ENCODE peak calls at places on chromosomes 7 and 10, in four cellular contexts. M, U, G and A are unnamed samples.
A peak's percentile ranks its signal among the peaks of the same experiment; 100 is the strongest.

GRCh38 chr7:129213828-129214227 is 11.0 kb upstream of the AHCYL2 start:
- DNase-seq in M (no peak), U (no peak), G (peak; percentile 48), A (no peak)

GRCh38 chr10:663844-664243 is 25.6 kb downstream of the DIP2C start:
- DNase-seq in M (no peak), U (no peak), G (no peak), A (no peak)

GRCh38 chr10:98340261-98340675 is 72.3 kb upstream of the LOXL4 start:
- DNase-seq in M (no peak), U (no peak), G (no peak), A (no peak)

GRCh38 chr7:7766671-7767070 is 48.3 kb upstream of the RPA3 start:
- DNase-seq in M (no peak), U (no peak), G (no peak), A (no peak)

GRCh38 chr7:63113713-63114285 is 884.9 kb upstream of the ZNF722 start:
- DNase-seq in M (no peak), U (no peak), G (no peak), A (no peak)

GRCh38 chr10:124486635-124487034 is 25.0 kb downstream of the LHPP start:
- DNase-seq in M (no peak), U (no peak), G (no peak), A (no peak)

GRCh38 chr7:54788664-54789063 is 29.7 kb upstream of the SEC61G start:
- DNase-seq in M (peak; percentile 55), U (no peak), G (peak; percentile 78), A (peak; percentile 82)

GRCh38 chr10:123858039-123858740 is 33.4 kb downstream of the CPXM2 start:
- DNase-seq in M (no peak), U (no peak), G (peak; percentile 2), A (no peak)

GRCh38 chr7:35707422-35707821 is 12.5 kb upstream of the HERPUD2 start:
- DNase-seq in M (no peak), U (no peak), G (no peak), A (no peak)

GRCh38 chr7:128201690-128202085 is 39.4 kb upstream of the LEP start:
- DNase-seq in M (no peak), U (no peak), G (no peak), A (no peak)

GRCh38 chr10:76255241-76255640 is 823.8 kb downstream of the LRMDA start:
- DNase-seq in M (no peak), U (no peak), G (no peak), A (no peak)

GRCh38 chr10:124588736-124589451 is 127.3 kb downstream of the LHPP start:
- DNase-seq in M (no peak), U (no peak), G (no peak), A (peak; percentile 10)

GRCh38 chr10:101139421-101139911 is 8.4 kb downstream of the TLX1 start:
- DNase-seq in M (no peak), U (no peak), G (no peak), A (no peak)

GRCh38 chr7:107668296-107668695 is 7.7 kb downstream of the SLC26A4 start:
- DNase-seq in M (no peak), U (no peak), G (no peak), A (no peak)

GRCh38 chr7:157007470-157008066 is 2.9 kb downstream of the MNX1 start:
- DNase-seq in M (no peak), U (no peak), G (no peak), A (no peak)

GRCh38 chr7:82413237-82413636 is 30.3 kb downstream of the CACNA2D1 start:
- DNase-seq in M (no peak), U (no peak), G (no peak), A (no peak)

GRCh38 chr7:12031186-12031585 is 179.9 kb upstream of the TMEM106B start:
- DNase-seq in M (no peak), U (no peak), G (no peak), A (no peak)

GRCh38 chr10:86642499-86642898 is 11.8 kb upstream of the OPN4 start:
- DNase-seq in M (no peak), U (no peak), G (peak; percentile 54), A (no peak)

GRCh38 chr7:115293628-115294236 is 371.8 kb downstream of the MDFIC start:
- DNase-seq in M (peak; percentile 11), U (no peak), G (no peak), A (no peak)

GRCh38 chr10:106189254-106189653 is 975.3 kb downstream of the SORCS1 start:
- DNase-seq in M (peak; percentile 7), U (no peak), G (peak; percentile 70), A (no peak)

GRCh38 chr7:35253680-35254495 is at the start of gene TBX20:
- DNase-seq in M (no peak), U (no peak), G (peak; percentile 62), A (peak; percentile 7)

GRCh38 chr10:35855155-35855947 is 213.3 kb upstream of the FZD8 start:
- DNase-seq in M (no peak), U (no peak), G (peak; percentile 28), A (no peak)

GRCh38 chr7:37925620-37926019 is 5.2 kb downstream of the EPDR1 start:
- DNase-seq in M (no peak), U (no peak), G (no peak), A (no peak)

GRCh38 chr7:92835851-92836488 is 403 bp downstream of the CDK6 start:
- DNase-seq in M (no peak), U (no peak), G (peak; percentile 26), A (no peak)

GRCh38 chr7:39695852-39696586 is 72.6 kb downstream of the RALA start:
- DNase-seq in M (no peak), U (no peak), G (no peak), A (no peak)

DNA sequence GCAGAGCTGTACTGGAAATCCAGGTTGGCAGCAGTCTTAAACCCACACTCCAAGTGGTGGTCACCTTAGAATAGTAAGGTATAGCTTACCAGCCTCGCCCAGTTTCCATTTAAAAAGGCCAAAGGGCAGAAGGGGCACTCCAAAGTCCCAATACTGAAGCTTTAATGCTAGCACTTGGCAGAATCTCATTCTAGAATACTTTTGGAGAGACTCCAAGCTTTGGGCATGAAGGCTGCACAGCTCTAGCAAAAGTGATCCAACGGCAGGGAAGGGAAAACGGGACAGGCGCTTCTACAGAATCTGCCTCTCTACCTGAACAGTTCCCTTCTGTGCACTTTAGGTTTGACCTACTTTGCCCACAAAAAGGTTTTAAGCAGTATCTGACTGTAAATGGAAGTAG is 19.7 kb downstream of the SMURF1 start:
- DNase-seq in M (no peak), U (no peak), G (no peak), A (no peak)
- H3K4me3 ChIP-seq in M (no peak overlapping the region), U (no peak overlapping the region), G (no peak overlapping the region), A (no peak overlapping the region)

DNA sequence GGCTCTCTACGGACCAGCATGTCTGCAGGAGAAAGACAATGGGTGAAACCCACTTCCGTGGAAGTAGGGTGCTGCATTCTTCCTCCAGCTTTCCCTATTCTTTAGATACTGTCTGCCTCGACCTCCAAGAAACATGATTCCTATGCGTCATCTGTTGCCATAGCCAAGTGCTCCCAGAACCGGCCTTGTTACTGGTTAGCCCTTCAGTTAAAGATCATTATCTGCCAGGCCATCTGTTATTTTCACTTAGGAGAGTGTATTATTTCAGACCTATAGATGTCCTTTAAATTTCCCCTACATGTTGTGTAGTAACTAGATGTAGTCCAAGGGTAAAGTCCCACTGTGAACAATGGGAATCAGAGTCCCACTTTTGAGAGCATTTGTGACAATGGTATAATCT is 89.0 kb upstream of the KIAA1217 start:
- DNase-seq in M (no peak), U (no peak), G (no peak), A (no peak)
- H3K4me3 ChIP-seq in M (no peak overlapping the region), U (no peak overlapping the region), G (peak overlapping the region; percentile 38), A (no peak overlapping the region)

DNA sequence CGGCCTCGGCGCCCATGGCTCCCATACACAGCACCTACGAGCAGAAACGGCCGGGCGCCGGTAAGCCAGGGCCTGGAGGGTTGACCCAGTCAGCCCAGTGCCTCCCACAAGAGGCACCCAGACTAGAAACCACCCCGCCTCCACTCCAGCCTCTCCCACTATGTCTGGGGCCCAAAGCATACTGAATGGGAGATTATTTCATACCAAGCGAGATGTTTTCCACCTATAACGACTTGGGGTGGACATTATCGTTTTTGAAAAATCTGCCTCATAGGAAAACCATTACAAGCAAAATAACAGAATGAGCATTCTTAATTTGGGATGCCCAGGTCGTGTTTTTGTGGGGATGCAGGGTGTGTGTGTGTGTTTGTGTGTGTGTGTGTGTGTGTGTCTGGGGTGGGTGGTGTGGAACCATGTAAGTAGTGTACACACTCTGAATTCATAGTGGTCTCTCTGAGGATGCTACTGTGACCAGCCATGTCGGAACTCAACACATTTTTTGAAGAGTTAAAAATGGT is 1.6 kb downstream of the HOXA6 start:
- DNase-seq in M (no peak), U (no peak), G (no peak), A (no peak)
- H3K4me3 ChIP-seq in M (no peak overlapping the region), U (peak overlapping the region; percentile 30), G (no peak overlapping the region), A (peak overlapping the region; percentile 21)

GRCh38 chr7:120837599-120837998 is 20.3 kb downstream of the TSPAN12 start:
- DNase-seq in M (no peak), U (no peak), G (no peak), A (no peak)
- H3K4me3 ChIP-seq in M (no peak overlapping the region), U (no peak overlapping the region), G (no peak overlapping the region), A (no peak overlapping the region)

GRCh38 chr7:33874943-33875342 is 30.4 kb upstream of the BMPER start:
- DNase-seq in M (no peak), U (no peak), G (peak; percentile 71), A (no peak)
- H3K4me3 ChIP-seq in M (no peak overlapping the region), U (peak overlapping the region; percentile 38), G (no peak overlapping the region), A (no peak overlapping the region)

DNA sequence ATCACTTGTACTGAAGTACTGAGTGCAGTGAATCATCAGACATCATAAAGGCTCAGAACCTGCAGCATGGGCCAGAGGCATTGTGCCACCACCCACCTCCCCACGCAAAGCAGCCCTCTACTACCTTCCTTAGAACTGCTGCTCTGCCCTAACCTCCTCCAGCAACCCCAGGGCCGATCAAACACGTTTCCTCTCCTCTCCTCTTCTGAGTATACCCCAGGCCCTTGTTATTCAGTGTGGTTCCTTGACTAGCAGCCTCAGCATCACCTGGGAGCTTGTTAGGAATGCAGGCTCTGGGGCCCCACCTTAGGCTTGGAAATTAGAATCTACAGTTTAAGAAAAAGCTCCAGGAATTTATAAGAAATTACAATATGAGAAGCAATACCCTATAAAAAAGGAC is 33.3 kb downstream of the DYDC1 start:
- DNase-seq in M (no peak), U (no peak), G (no peak), A (no peak)
- H3K4me3 ChIP-seq in M (no peak overlapping the region), U (no peak overlapping the region), G (no peak overlapping the region), A (no peak overlapping the region)

GRCh38 chr7:87060288-87060537 is 759 bp upstream of the ELAPOR2 start:
- DNase-seq in M (no peak), U (no peak), G (no peak), A (no peak)
- H3K4me3 ChIP-seq in M (peak overlapping the region; percentile 55), U (peak overlapping the region; percentile 75), G (peak overlapping the region; percentile 49), A (no peak overlapping the region)